ENCODE peak calls at places on chromosomes 1 and 21, in seven cellular contexts. G is body of pancreas, Q is sigmoid colon, Y is HCT116, T is heart left ventricle, M is suprapubic skin, X is breast epithelium. U is an unnamed sample. For H3K4me1, the result is how much of the 10 kb centered on the place peaks cover.

GRCh38 chr1:169928438-169929209 is 34.9 kb upstream of the SCYL3 start:
- DNase-seq in G (no peak), Q (no peak), Y (peak), T (no peak), M (no peak), X (no peak), U (no peak)

GRCh38 chr21:45581322-45581712 is 39.1 kb upstream of the SLC19A1 start:
- DNase-seq in G (no peak), Q (peak), Y (no peak), T (no peak), M (peak), X (no peak), U (no peak)

GRCh38 chr21:45267390-45267760 is 20.3 kb downstream of the POFUT2 start:
- DNase-seq in G (no peak), Q (peak), Y (no peak), T (no peak), M (peak), X (peak), U (no peak)

GRCh38 chr1:165851034-165851658 is 23.7 kb downstream of the UCK2 start:
- DNase-seq in G (no peak), Q (no peak), Y (no peak), T (no peak), M (no peak), X (no peak), U (no peak)

GRCh38 chr21:38178653-38179503 is 77.9 kb upstream of the KCNJ15 start:
- DNase-seq in G (no peak), Q (no peak), Y (no peak), T (no peak), M (no peak), X (no peak), U (no peak)

GRCh38 chr1:152577168-152577567 is 3.1 kb downstream of the LCE3D start:
- DNase-seq in G (no peak), Q (no peak), Y (no peak), T (no peak), M (no peak), X (no peak), U (no peak)

GRCh38 chr1:198113302-198113701 is 43.5 kb upstream of the NEK7 start:
- DNase-seq in G (no peak), Q (no peak), Y (no peak), T (no peak), M (no peak), X (no peak), U (no peak)

GRCh38 chr1:159302036-159302435 is at the start of gene FCER1A:
- DNase-seq in G (no peak), Q (no peak), Y (no peak), T (no peak), M (no peak), X (no peak), U (no peak)

GRCh38 chr1:151377150-151377884 is 4.8 kb upstream of the SELENBP1 start:
- DNase-seq in G (no peak), Q (no peak), Y (no peak), T (no peak), M (no peak), X (no peak), U (no peak)

GRCh38 chr1:8197493-8198282 is 120.2 kb upstream of the SLC45A1 start:
- DNase-seq in G (peak), Q (peak), Y (peak), T (peak), M (no peak), X (peak), U (peak)

GRCh38 chr1:240465531-240465940 is 146.4 kb downstream of the GREM2 start:
- DNase-seq in G (no peak), Q (no peak), Y (no peak), T (no peak), M (no peak), X (no peak), U (no peak)

GRCh38 chr1:222914861-222915632 is 100.2 kb downstream of the DISP1 start:
- DNase-seq in G (no peak), Q (no peak), Y (no peak), T (no peak), M (no peak), X (no peak), U (no peak)

GRCh38 chr1:51953079-51953478 is 37.4 kb downstream of the RAB3B start:
- DNase-seq in G (no peak), Q (no peak), Y (no peak), T (no peak), M (no peak), X (no peak), U (no peak)

GRCh38 chr1:41673355-41673754 is 188.9 kb upstream of the EDN2 start:
- DNase-seq in G (no peak), Q (no peak), Y (no peak), T (no peak), M (no peak), X (peak), U (no peak)

GRCh38 chr1:40450491-40451237 is 388 bp downstream of the ZFP69B start:
- DNase-seq in G (peak), Q (no peak), Y (no peak), T (no peak), M (no peak), X (no peak), U (peak)

GRCh38 chr1:236552901-236553300 is 29.1 kb downstream of the LGALS8 start:
- DNase-seq in G (no peak), Q (no peak), Y (no peak), T (no peak), M (no peak), X (no peak), U (no peak)

GRCh38 chr1:185367218-185367617 is 50.2 kb upstream of the IVNS1ABP start:
- DNase-seq in G (no peak), Q (no peak), Y (no peak), T (no peak), M (no peak), X (no peak), U (no peak)

GRCh38 chr1:103106426-103107321 is 1.6 kb downstream of the COL11A1 start:
- DNase-seq in G (peak), Q (peak), Y (peak), T (no peak), M (no peak), X (no peak), U (peak)

GRCh38 chr1:87510540-87510939 is 181.9 kb downstream of the LMO4 start:
- DNase-seq in G (no peak), Q (no peak), Y (no peak), T (no peak), M (no peak), X (no peak), U (no peak)

GRCh38 chr21:38643404-38644023 is 145.2 kb upstream of the ERG start:
- DNase-seq in G (no peak), Q (no peak), Y (no peak), T (no peak), M (no peak), X (no peak), U (no peak)

GRCh38 chr1:234840843-234841242 is 230.9 kb upstream of the IRF2BP2 start:
- DNase-seq in G (no peak), Q (no peak), Y (no peak), T (no peak), M (no peak), X (no peak), U (no peak)

GRCh38 chr1:97820470-97821188 is 100.2 kb downstream of the DPYD start:
- DNase-seq in G (no peak), Q (no peak), Y (peak), T (no peak), M (no peak), X (no peak), U (no peak)

DNA sequence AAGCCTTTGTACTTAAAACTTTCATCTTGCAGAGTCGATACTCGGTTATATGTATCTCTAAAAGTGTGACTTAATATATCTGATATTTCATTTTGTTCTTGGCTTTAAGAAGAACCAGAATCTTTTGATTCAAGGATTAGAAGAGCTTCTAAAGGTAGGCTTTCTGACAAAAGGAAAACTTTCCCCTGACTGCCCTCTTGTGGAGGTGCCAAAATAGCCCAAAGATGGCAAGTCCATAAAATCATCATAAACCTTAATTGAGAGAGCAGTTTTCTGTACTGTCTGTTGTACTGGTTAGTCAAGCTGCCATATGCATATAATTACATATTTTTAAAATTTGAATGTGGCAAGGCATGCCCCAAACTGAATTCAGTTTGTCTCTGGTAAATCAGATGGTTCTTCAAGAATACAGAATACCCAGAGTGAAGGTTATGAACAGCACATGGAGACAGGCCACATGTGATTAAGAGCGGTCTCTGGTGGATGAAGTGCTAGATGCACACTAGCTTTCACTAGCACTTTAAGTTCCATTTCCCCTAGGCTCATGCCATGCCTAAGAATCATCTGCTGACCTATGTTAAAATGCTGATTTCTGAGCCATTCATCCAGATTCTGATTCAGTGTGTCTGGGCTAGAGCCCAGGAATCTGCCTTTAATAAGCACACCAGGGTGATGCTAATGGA is 27.7 kb upstream of the ELAVL4 start:
- DNase-seq in G (no peak), Q (no peak), Y (no peak), T (no peak), M (no peak), X (no peak), U (peak)
- TF ChIP-seq CTCF in G (peak), Q (no peak), Y (peak), T (peak), M (no peak), X (no peak), U (peak)

DNA sequence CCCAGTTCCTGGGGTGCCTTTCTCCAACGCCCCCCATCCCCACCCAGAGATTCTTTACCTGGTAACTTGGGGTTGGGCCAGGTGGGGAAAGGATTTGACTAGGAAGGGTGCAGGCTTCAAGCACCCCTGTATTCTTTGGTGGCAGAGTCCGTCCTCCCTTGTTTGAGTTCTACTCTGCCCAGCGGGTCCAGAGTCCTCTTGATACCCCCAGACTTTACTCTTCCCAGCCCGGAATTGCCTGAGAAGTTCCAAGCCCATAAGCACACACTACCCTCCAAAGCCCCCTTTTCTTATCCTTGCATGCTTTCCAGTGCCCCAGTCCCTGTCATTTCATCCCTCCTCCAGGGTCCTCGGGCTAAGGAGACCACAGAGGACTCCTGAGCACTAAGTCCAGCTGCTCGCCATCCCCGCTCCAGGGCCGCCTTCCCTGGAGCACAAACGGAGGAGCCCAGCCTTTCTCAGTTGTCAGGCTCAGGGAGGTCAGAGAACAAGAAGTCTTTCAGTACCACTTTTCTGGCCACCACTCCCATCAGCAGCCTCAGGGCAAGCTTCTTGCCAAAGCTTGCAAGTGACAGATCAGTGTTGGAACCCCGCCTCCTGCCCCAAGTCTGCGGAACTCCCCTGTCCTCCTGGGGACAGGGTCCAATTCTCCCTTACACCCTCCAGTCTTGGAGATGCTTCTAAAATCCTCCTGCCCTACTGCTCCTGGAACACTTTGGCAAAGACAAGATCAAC is 12.2 kb downstream of the SLC45A3 start:
- DNase-seq in G (no peak), Q (no peak), Y (no peak), T (no peak), M (no peak), X (no peak), U (no peak)
- H3K4me1 ChIP-seq in G (under half), Q (under half), Y (half or more), T (under half), M (under half), X (under half), U (under half)

DNA sequence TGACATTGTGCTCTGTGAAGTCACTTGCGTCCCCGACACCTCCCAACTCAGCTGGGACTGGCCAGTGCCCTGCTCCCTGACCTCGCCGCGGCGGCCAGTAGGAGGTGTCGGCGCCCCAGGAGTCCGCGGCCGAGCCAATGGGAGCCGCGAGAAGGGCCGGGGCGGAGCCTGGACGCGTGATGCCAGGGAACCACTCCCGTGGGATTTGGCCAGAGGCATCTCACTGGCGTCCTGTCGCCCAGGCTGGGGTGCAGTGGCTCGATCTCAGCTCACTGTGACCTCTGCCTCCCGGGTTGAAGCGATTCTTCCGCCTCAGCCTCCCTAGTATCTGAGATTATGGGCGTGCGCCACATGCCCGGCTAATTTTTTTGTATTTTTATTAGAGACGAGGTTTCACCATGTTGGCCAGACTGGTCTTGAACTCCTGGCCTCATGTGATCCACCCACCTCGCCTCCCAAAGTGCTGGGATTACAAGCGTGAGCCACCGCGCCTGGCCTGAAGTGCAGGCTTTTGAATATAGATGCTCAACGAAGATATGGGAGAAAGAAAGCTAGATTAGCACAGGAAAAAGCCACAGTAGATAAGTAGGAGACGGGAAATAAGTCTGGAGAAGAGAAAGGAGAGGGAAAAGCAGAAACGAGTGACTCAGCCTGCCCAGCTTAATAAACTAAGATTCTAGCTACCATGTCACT is 38.0 kb downstream of the ZBTB8OS start:
- DNase-seq in G (peak), Q (peak), Y (peak), T (peak), M (peak), X (peak), U (peak)
- TF ChIP-seq POLR2A in G (peak), Q (no peak), Y (peak), T (no peak), M (no peak), X (no peak), U (no peak)

GRCh38 chr1:100734716-100735115 is 15.2 kb downstream of the VCAM1 start:
- DNase-seq in G (no peak), Q (no peak), Y (no peak), T (no peak), M (no peak), X (no peak), U (no peak)
- TF ChIP-seq CTCF in G (no peak), Q (no peak), Y (no peak), T (no peak), M (no peak), X (no peak), U (no peak)

DNA sequence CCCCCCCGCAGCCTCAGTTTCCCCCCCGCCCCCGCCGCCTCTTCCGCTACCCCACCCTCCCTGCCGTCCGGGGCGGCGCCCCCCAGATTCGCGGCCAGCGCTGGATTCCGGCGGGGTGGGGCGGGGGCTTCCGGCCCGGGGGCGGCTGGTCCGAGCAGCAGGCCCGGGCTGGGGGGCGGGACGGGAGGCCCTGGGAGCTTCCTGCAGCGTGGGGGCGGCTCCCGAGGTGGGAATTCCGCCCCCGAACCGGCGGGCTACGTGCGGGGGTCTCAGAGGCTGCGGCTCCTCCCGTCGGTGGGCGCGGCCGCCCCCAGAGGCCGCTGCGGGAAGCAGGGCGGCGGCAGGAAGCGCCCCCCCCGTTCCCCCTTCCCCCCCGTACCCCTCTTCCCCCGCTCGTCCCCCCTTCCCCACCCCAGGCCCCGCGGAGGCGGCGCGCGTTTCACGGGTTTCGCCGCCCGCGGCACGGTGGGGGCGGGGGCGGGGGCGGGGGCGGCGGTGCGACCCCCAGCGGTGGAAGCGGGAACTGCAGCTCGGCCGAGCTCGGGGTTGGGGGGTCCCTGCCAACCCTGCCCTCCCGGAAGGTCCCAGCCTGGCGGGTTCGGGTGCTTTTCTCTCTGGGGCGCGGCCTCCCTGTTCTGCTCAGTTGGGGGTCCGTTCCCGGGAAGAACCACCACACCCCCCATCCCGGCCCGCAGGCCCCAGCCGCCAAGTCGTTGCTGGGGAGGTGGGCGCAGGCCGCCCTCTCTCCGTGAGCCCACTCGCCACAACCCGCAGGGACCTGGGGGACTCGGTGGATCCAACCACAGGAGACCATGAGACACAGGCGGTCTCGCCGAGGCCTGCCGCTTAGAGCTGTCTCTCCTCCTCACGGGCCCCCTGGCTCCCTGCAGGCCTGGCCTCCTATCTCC is 76.3 kb downstream of the MORN1 start:
- DNase-seq in G (no peak), Q (peak), Y (no peak), T (peak), M (no peak), X (no peak), U (peak)
- H3K4me1 ChIP-seq in G (under half), Q (half or more), Y (under half), T (half or more), M (half or more), X (under half), U (under half)

GRCh38 chr1:74235153-74235552 is at the start of gene TNNI3K:
- DNase-seq in G (no peak), Q (no peak), Y (no peak), T (no peak), M (no peak), X (no peak), U (no peak)

GRCh38 chr1:74237787-74238186 is 2.6 kb downstream of the TNNI3K start:
- DNase-seq in G (no peak), Q (no peak), Y (no peak), T (no peak), M (no peak), X (no peak), U (no peak)

GRCh38 chr1:74236440-74236839 is 1.3 kb downstream of the TNNI3K start:
- DNase-seq in G (no peak), Q (no peak), Y (no peak), T (no peak), M (no peak), X (no peak), U (no peak)

DNA sequence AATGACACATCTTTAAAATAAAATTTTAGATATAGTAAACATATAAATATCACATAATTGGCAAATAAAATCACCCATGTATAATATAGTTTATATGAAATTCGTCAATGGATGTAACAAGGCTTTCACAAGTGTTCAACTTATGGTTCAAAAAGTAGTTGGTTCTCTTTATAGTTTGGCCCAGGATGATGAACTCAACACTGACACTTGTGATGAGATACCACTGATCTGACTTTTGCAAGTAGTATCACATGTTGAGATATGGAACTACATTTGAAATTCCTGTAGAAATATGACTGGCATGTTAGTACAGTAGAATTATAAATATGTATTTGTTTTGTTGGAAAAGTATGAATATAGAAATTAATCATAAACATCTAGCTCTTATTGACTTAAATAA is 1.8 kb downstream of the TNNI3K start:
- DNase-seq in G (no peak), Q (no peak), Y (no peak), T (no peak), M (no peak), X (no peak), U (no peak)
- TF ChIP-seq POLR2A in G (no peak), Q (no peak), Y (no peak), T (no peak), M (no peak), X (no peak), U (no peak)

GRCh38 chr1:214086945-214087344 is 99.2 kb downstream of the PROX1 start:
- DNase-seq in G (no peak), Q (no peak), Y (no peak), T (no peak), M (no peak), X (no peak), U (no peak)
- TF ChIP-seq CTCF in G (no peak), Q (no peak), Y (no peak), T (no peak), M (no peak), X (no peak), U (no peak)

GRCh38 chr1:147769107-147769506 is 8.7 kb upstream of the GJA5 start:
- DNase-seq in G (no peak), Q (no peak), Y (no peak), T (no peak), M (no peak), X (no peak), U (no peak)
- H3K4me1 ChIP-seq in G (under half), Q (under half), Y (under half), T (half or more), M (under half), X (under half), U (under half)

U was measured in thyroid gland.